ENCODE peak calls at places on chromosomes 3 and 15, in eight cellular contexts. One of them, this sample, is unnamed.

GRCh38 chr3:66401157-66401550 is 99.7 kb downstream of the LRIG1 start:
- DNase-seq in GM12878: no peak
- DNase-seq in transverse colon: no peak
- DNase-seq in GM12891: no peak
- DNase-seq in suprapubic skin: no peak
- DNase-seq in SK-N-SH: no peak
- DNase-seq in Panc1: no peak
- DNase-seq in GM23338: no peak
- DNase-seq in this sample: no peak

GRCh38 chr3:20380310-20380709 is 194.3 kb upstream of the SGO1 start:
- DNase-seq in GM23338: no peak
- DNase-seq in transverse colon: no peak
- DNase-seq in GM12891: no peak
- DNase-seq in GM12878: no peak
- DNase-seq in suprapubic skin: no peak
- DNase-seq in Panc1: no peak
- DNase-seq in SK-N-SH: no peak
- DNase-seq in this sample: no peak

GRCh38 chr3:128490650-128491070 is 2.3 kb downstream of the GATA2 start:
- DNase-seq in GM23338: no peak
- DNase-seq in GM12878: no peak
- DNase-seq in suprapubic skin: peak; percentile 69
- DNase-seq in Panc1: no peak
- DNase-seq in GM12891: no peak
- DNase-seq in transverse colon: no peak
- DNase-seq in SK-N-SH: no peak
- DNase-seq in this sample: no peak

GRCh38 chr3:49022751-49023171 is 840 bp downstream of the NDUFAF3 start:
- DNase-seq in GM12878: no peak
- DNase-seq in SK-N-SH: peak; percentile 32
- DNase-seq in transverse colon: no peak
- DNase-seq in GM23338: peak; percentile 37
- DNase-seq in suprapubic skin: no peak
- DNase-seq in Panc1: no peak
- DNase-seq in GM12891: no peak
- DNase-seq in this sample: no peak

GRCh38 chr3:178434206-178434805 is 101.9 kb upstream of the KCNMB2 start:
- DNase-seq in GM23338: peak; percentile 43
- DNase-seq in suprapubic skin: no peak
- DNase-seq in GM12878: no peak
- DNase-seq in SK-N-SH: peak; percentile 18
- DNase-seq in transverse colon: no peak
- DNase-seq in Panc1: no peak
- DNase-seq in GM12891: no peak
- DNase-seq in this sample: no peak

GRCh38 chr3:129312671-129313414 is 34.2 kb downstream of the HMCES start:
- DNase-seq in transverse colon: no peak
- DNase-seq in GM12891: no peak
- DNase-seq in GM23338: no peak
- DNase-seq in GM12878: no peak
- DNase-seq in SK-N-SH: no peak
- DNase-seq in suprapubic skin: no peak
- DNase-seq in Panc1: no peak
- DNase-seq in this sample: no peak

GRCh38 chr3:41137686-41138111 is 61.6 kb upstream of the CTNNB1 start:
- DNase-seq in GM12891: no peak
- DNase-seq in GM23338: no peak
- DNase-seq in suprapubic skin: no peak
- DNase-seq in SK-N-SH: no peak
- DNase-seq in Panc1: no peak
- DNase-seq in transverse colon: no peak
- DNase-seq in GM12878: no peak
- DNase-seq in this sample: no peak

GRCh38 chr3:181623924-181624694 is 87.6 kb upstream of the SOX2 start:
- DNase-seq in GM12891: no peak
- DNase-seq in GM23338: no peak
- DNase-seq in suprapubic skin: no peak
- DNase-seq in GM12878: no peak
- DNase-seq in transverse colon: no peak
- DNase-seq in Panc1: no peak
- DNase-seq in SK-N-SH: peak; percentile 14
- DNase-seq in this sample: no peak

GRCh38 chr3:27345493-27345892 is 23.7 kb downstream of the NEK10 start:
- DNase-seq in transverse colon: peak; percentile 58
- DNase-seq in GM23338: no peak
- DNase-seq in suprapubic skin: no peak
- DNase-seq in Panc1: no peak
- DNase-seq in GM12891: no peak
- DNase-seq in SK-N-SH: no peak
- DNase-seq in GM12878: no peak
- DNase-seq in this sample: no peak

GRCh38 chr3:13896473-13897154 is 16.7 kb upstream of the WNT7A start:
- DNase-seq in suprapubic skin: no peak
- DNase-seq in Panc1: no peak
- DNase-seq in SK-N-SH: peak; percentile 70
- DNase-seq in GM23338: peak; percentile 92
- DNase-seq in GM12878: peak; percentile 16
- DNase-seq in transverse colon: peak; percentile 59
- DNase-seq in GM12891: no peak
- DNase-seq in this sample: no peak

GRCh38 chr3:2096196-2096595 is 2.5 kb upstream of the CNTN4 start:
- DNase-seq in transverse colon: no peak
- DNase-seq in Panc1: no peak
- DNase-seq in SK-N-SH: no peak
- DNase-seq in GM12891: no peak
- DNase-seq in GM23338: no peak
- DNase-seq in GM12878: no peak
- DNase-seq in suprapubic skin: no peak
- DNase-seq in this sample: no peak

GRCh38 chr3:27721717-27722564 is at the start of gene EOMES:
- DNase-seq in GM23338: peak; percentile 91
- DNase-seq in SK-N-SH: peak; percentile 72
- DNase-seq in Panc1: no peak
- DNase-seq in transverse colon: peak; percentile 42
- DNase-seq in GM12878: no peak
- DNase-seq in GM12891: peak; percentile 37
- DNase-seq in suprapubic skin: no peak
- DNase-seq in this sample: no peak

GRCh38 chr3:94564247-94564646 is 501.4 kb downstream of the NSUN3 start:
- DNase-seq in suprapubic skin: no peak
- DNase-seq in GM12878: no peak
- DNase-seq in GM12891: no peak
- DNase-seq in Panc1: no peak
- DNase-seq in GM23338: peak; percentile 17
- DNase-seq in SK-N-SH: no peak
- DNase-seq in transverse colon: no peak
- DNase-seq in this sample: no peak

GRCh38 chr3:161939919-161940693 is 443.5 kb downstream of the OTOL1 start:
- DNase-seq in SK-N-SH: no peak
- DNase-seq in Panc1: no peak
- DNase-seq in transverse colon: no peak
- DNase-seq in GM12878: no peak
- DNase-seq in GM12891: no peak
- DNase-seq in GM23338: no peak
- DNase-seq in suprapubic skin: no peak
- DNase-seq in this sample: no peak

GRCh38 chr15:61527836-61528589 is 298.9 kb upstream of the RORA start:
- DNase-seq in Panc1: no peak
- DNase-seq in suprapubic skin: no peak
- DNase-seq in GM23338: peak; percentile 41
- DNase-seq in GM12878: peak; percentile 8
- DNase-seq in GM12891: no peak
- DNase-seq in transverse colon: no peak
- DNase-seq in SK-N-SH: peak; percentile 32
- DNase-seq in this sample: no peak

GRCh38 chr15:61530769-61531168 is 301.7 kb upstream of the RORA start:
- DNase-seq in GM12891: no peak
- DNase-seq in SK-N-SH: peak; percentile 16
- DNase-seq in transverse colon: no peak
- DNase-seq in Panc1: no peak
- DNase-seq in GM12878: no peak
- DNase-seq in GM23338: peak; percentile 62
- DNase-seq in suprapubic skin: no peak
- DNase-seq in this sample: no peak

GRCh38 chr15:61524091-61524490 is 295.0 kb upstream of the RORA start:
- DNase-seq in transverse colon: no peak
- DNase-seq in Panc1: no peak
- DNase-seq in GM23338: no peak
- DNase-seq in GM12891: no peak
- DNase-seq in SK-N-SH: no peak
- DNase-seq in GM12878: no peak
- DNase-seq in suprapubic skin: no peak
- DNase-seq in this sample: no peak

DNA sequence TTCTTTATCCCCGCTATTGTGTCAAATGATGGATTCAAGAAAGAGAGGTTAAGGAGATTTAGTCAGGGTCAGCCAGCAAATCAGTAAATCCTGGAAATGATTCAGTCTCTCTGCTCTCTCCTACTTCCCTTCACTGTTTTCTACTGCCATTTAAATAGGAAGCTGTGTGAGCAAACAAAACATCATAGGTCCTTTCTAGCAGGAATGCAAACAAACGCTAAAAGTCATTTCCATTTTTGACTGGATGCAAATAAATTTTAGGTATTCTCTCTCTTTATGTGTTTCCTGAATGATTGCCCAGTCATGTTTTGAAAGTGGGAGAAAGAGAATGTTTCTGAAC is 299.5 kb upstream of the RORA start:
- DNase-seq in GM12891: no peak
- DNase-seq in suprapubic skin: no peak
- DNase-seq in transverse colon: no peak
- DNase-seq in Panc1: no peak
- DNase-seq in GM23338: peak; percentile 20
- DNase-seq in GM12878: no peak
- DNase-seq in SK-N-SH: no peak
- DNase-seq in this sample: no peak
- TF ChIP-seq POLR2AphosphoS5 in GM12891: no peak
- TF ChIP-seq POLR2AphosphoS5 in suprapubic skin: no peak
- TF ChIP-seq POLR2AphosphoS5 in transverse colon: no peak
- TF ChIP-seq POLR2AphosphoS5 in Panc1: no peak
- TF ChIP-seq POLR2AphosphoS5 in GM23338: no peak
- TF ChIP-seq POLR2AphosphoS5 in GM12878: no peak
- TF ChIP-seq POLR2AphosphoS5 in SK-N-SH: no peak
- TF ChIP-seq POLR2AphosphoS5 in this sample: no peak

GRCh38 chr15:89812126-89812846 is 2.4 kb downstream of the ANPEP start:
- DNase-seq in GM12891: no peak
- DNase-seq in transverse colon: peak; percentile 88
- DNase-seq in GM23338: no peak
- DNase-seq in GM12878: no peak
- DNase-seq in Panc1: no peak
- DNase-seq in SK-N-SH: peak; percentile 36
- DNase-seq in suprapubic skin: peak; percentile 93
- DNase-seq in this sample: no peak
- TF ChIP-seq POLR2AphosphoS5 in GM12891: no peak
- TF ChIP-seq POLR2AphosphoS5 in transverse colon: no peak
- TF ChIP-seq POLR2AphosphoS5 in GM23338: no peak
- TF ChIP-seq POLR2AphosphoS5 in GM12878: no peak
- TF ChIP-seq POLR2AphosphoS5 in Panc1: no peak
- TF ChIP-seq POLR2AphosphoS5 in SK-N-SH: no peak
- TF ChIP-seq POLR2AphosphoS5 in suprapubic skin: no peak
- TF ChIP-seq POLR2AphosphoS5 in this sample: peak; percentile 28

DNA sequence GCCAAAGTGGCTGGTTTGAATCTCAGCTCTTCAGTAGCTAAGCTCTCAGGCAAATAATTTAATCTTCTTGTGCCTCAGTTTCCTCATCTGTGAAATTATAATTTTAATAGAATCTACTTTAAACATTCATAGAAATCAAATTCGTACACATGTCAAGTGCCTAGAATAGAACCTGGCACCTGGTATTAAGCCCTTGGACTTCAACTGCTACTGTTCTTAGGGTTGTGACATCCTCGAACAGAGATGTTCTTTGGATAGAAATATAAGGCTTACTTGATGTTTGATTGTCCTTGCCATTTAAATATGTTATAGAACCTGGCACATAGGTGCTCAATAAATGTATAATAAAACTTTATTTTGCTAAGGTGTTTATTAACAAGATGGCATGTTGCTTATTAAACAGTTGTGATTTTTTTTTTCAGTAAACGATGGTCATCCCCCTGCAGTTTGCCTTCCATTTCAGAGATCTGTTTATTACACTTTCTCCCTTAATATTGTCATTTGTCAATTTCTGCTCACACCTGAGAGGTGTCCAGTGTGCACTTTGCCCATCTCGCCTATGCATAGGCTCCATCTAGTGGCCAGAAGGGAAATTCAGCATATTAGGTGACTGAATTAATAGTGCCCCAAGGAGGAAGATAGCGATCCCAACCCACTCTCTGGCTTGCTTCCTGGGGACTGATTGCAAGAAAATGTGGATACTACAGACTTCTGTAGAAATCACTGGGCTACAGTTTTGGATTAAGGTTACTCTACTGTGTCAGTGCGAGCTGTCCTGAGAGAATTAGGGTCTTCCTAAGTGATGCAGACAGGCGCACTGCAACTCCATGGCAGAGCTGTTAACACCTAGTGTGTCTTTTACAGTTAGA is 10.7 kb downstream of the IGF1R start:
- DNase-seq in GM12891: peak; percentile 37
- DNase-seq in SK-N-SH: peak; percentile 75
- DNase-seq in suprapubic skin: no peak
- DNase-seq in GM23338: peak; percentile 63
- DNase-seq in GM12878: peak; percentile 11
- DNase-seq in Panc1: peak; percentile 39
- DNase-seq in transverse colon: peak; percentile 21
- DNase-seq in this sample: no peak
- TF ChIP-seq POLR2AphosphoS5 in GM12891: no peak
- TF ChIP-seq POLR2AphosphoS5 in SK-N-SH: no peak
- TF ChIP-seq POLR2AphosphoS5 in suprapubic skin: no peak
- TF ChIP-seq POLR2AphosphoS5 in GM23338: no peak
- TF ChIP-seq POLR2AphosphoS5 in GM12878: no peak
- TF ChIP-seq POLR2AphosphoS5 in Panc1: no peak
- TF ChIP-seq POLR2AphosphoS5 in transverse colon: no peak
- TF ChIP-seq POLR2AphosphoS5 in this sample: no peak

GRCh38 chr3:17062736-17063135 is 178.0 kb downstream of the PLCL2 start:
- DNase-seq in SK-N-SH: no peak
- DNase-seq in transverse colon: no peak
- DNase-seq in suprapubic skin: no peak
- DNase-seq in GM23338: no peak
- DNase-seq in GM12878: no peak
- DNase-seq in Panc1: no peak
- DNase-seq in GM12891: no peak
- DNase-seq in this sample: no peak
- TF ChIP-seq POLR2AphosphoS5 in SK-N-SH: no peak
- TF ChIP-seq POLR2AphosphoS5 in transverse colon: no peak
- TF ChIP-seq POLR2AphosphoS5 in suprapubic skin: no peak
- TF ChIP-seq POLR2AphosphoS5 in GM23338: no peak
- TF ChIP-seq POLR2AphosphoS5 in GM12878: no peak
- TF ChIP-seq POLR2AphosphoS5 in Panc1: no peak
- TF ChIP-seq POLR2AphosphoS5 in GM12891: no peak
- TF ChIP-seq POLR2AphosphoS5 in this sample: no peak

DNA sequence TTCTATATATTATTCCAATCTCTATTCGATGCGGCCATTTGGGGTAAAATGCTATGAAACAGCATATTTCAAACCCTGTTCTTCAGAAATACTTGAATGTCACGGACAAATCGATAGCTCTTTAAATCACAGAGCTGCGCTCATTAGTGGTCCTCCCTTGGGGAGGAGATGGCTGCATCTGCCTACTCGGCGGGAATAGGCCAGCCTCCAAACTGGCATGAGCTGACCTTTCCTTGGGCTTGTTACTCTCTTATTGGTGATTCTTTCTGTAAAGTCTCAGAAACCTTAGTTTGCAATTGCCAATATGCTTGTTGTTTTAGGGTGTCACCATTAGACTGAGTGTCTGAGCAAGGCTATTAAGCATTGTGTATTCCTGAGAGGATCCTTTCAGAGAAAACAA is 120.9 kb downstream of the BDH1 start:
- DNase-seq in Panc1: no peak
- DNase-seq in transverse colon: no peak
- DNase-seq in GM12878: no peak
- DNase-seq in suprapubic skin: no peak
- DNase-seq in SK-N-SH: no peak
- DNase-seq in GM23338: no peak
- DNase-seq in GM12891: no peak
- DNase-seq in this sample: no peak
- TF ChIP-seq POLR2AphosphoS5 in Panc1: no peak
- TF ChIP-seq POLR2AphosphoS5 in transverse colon: no peak
- TF ChIP-seq POLR2AphosphoS5 in GM12878: no peak
- TF ChIP-seq POLR2AphosphoS5 in suprapubic skin: no peak
- TF ChIP-seq POLR2AphosphoS5 in SK-N-SH: no peak
- TF ChIP-seq POLR2AphosphoS5 in GM23338: no peak
- TF ChIP-seq POLR2AphosphoS5 in GM12891: no peak
- TF ChIP-seq POLR2AphosphoS5 in this sample: no peak

This sample was measured in esophagus muscularis mucosa.